ENCODE peak calls at places on chromosomes 11 and 22, in eight cellular contexts. W is A549, R is WTC11, T is GM12878, P is K562, N is H1, E is HepG2, I is SK-N-SH. K is an unnamed sample.

GRCh38 chr11:127919206-127920000 is 668.0 kb downstream of the ETS1 start:
- DNase-seq in E (no peak), I (no peak), P (no peak), W (no peak), T (no peak), R (no peak), N (no peak), K (peak)

GRCh38 chr11:115334932-115335788 is 169.1 kb downstream of the CADM1 start:
- DNase-seq in T (no peak), N (no peak), I (peak), P (peak), W (peak), E (peak), R (no peak), K (peak)

GRCh38 chr11:9972917-9973504 is 309.1 kb downstream of the SWAP70 start:
- DNase-seq in R (no peak), T (no peak), N (no peak), P (peak), I (peak), W (peak), E (peak), K (peak)

GRCh38 chr22:45977003-45977395 is at the start of gene WNT7B:
- DNase-seq in N (no peak), E (no peak), I (peak), R (no peak), T (no peak), P (peak), W (peak), K (no peak)

GRCh38 chr22:37018815-37019308 is 385 bp downstream of the TST start:
- DNase-seq in T (no peak), R (peak), P (peak), I (peak), E (peak), N (no peak), W (peak), K (peak)

GRCh38 chr11:14645985-14646900 is 2.6 kb downstream of the PDE3B start:
- DNase-seq in E (no peak), T (no peak), N (no peak), P (no peak), R (no peak), I (no peak), W (no peak), K (no peak)

GRCh38 chr11:46649180-46649738 is 31.9 kb downstream of the ATG13 start:
- DNase-seq in I (peak), W (peak), P (no peak), N (no peak), T (no peak), R (no peak), E (peak), K (peak)

GRCh38 chr22:48954781-48955311 is 872.8 kb downstream of the BRD1 start:
- DNase-seq in R (no peak), I (no peak), P (peak), E (no peak), W (no peak), T (no peak), N (no peak), K (no peak)

GRCh38 chr22:40044870-40045834 is 50.4 kb downstream of the FAM83F start:
- DNase-seq in T (no peak), I (peak), P (peak), R (peak), W (peak), E (peak), N (no peak), K (peak)

GRCh38 chr11:65110354-65110861 is 1.3 kb upstream of the TM7SF2 start:
- DNase-seq in E (peak), I (peak), W (peak), T (no peak), P (peak), R (peak), N (peak), K (peak)

GRCh38 chr11:38456371-38456770 is 1858.3 kb upstream of the RAG2 start:
- DNase-seq in I (no peak), N (no peak), E (no peak), P (no peak), T (no peak), R (no peak), W (no peak), K (no peak)

GRCh38 chr11:122882809-122883681 is 486 bp downstream of the JHY start:
- DNase-seq in T (no peak), I (peak), P (peak), W (peak), R (peak), N (no peak), E (peak), K (peak)

GRCh38 chr11:73249304-73249703 is 22.8 kb upstream of the P2RY6 start:
- DNase-seq in T (peak), I (no peak), N (no peak), R (no peak), E (no peak), W (peak), P (no peak), K (peak)

GRCh38 chr11:57566035-57566504 is 1.4 kb downstream of the UBE2L6 start:
- DNase-seq in I (no peak), E (peak), W (no peak), P (no peak), N (no peak), T (peak), R (no peak), K (peak)

GRCh38 chr22:46373166-46373565 is 37.7 kb downstream of the TRMU start:
- DNase-seq in R (no peak), N (no peak), I (no peak), T (no peak), P (no peak), E (no peak), W (no peak), K (no peak)

GRCh38 chr11:4191031-4191571 is 96.5 kb downstream of the RRM1 start:
- DNase-seq in E (no peak), N (no peak), R (no peak), I (no peak), W (no peak), T (no peak), P (no peak), K (no peak)

GRCh38 chr11:45926001-45926401 is 3.5 kb downstream of the LARGE2 start:
- DNase-seq in R (no peak), P (no peak), E (no peak), I (no peak), T (no peak), N (no peak), W (no peak), K (no peak)

GRCh38 chr11:120131941-120132644 is 5.8 kb downstream of the TRIM29 start:
- DNase-seq in N (no peak), T (no peak), W (no peak), E (peak), I (no peak), P (no peak), R (no peak), K (no peak)

GRCh38 chr22:46678785-46679700 is 58.9 kb downstream of the GRAMD4 start:
- DNase-seq in I (no peak), E (no peak), T (no peak), W (no peak), P (no peak), N (no peak), R (no peak), K (peak)

GRCh38 chr11:74388678-74389327 is 9.4 kb downstream of the PGM2L1 start:
- DNase-seq in R (no peak), P (peak), N (no peak), I (peak), W (peak), E (peak), T (peak), K (peak)
- TF ChIP-seq USF2 in R (no peak), P (no peak), N (no peak), I (no peak), W (no peak), E (no peak), T (no peak), K (no peak)

GRCh38 chr22:29744902-29745301 is 21.9 kb downstream of the ZMAT5 start:
- DNase-seq in W (no peak), T (no peak), I (no peak), R (no peak), N (no peak), E (no peak), P (no peak), K (peak)
- TF ChIP-seq USF2 in W (no peak), T (no peak), I (no peak), R (no peak), N (no peak), E (no peak), P (no peak), K (no peak)

GRCh38 chr22:50675553-50676199 is 3.1 kb downstream of the SHANK3 start:
- DNase-seq in R (no peak), P (peak), N (no peak), I (no peak), E (no peak), W (no peak), T (no peak), K (no peak)

GRCh38 chr22:50674127-50674493 is 1.5 kb downstream of the SHANK3 start:
- DNase-seq in I (peak), E (no peak), P (no peak), R (no peak), T (no peak), W (no peak), N (no peak), K (no peak)

GRCh38 chr22:50673231-50674126 is 856 bp downstream of the SHANK3 start:
- DNase-seq in R (peak), P (peak), N (no peak), T (no peak), W (no peak), E (no peak), I (peak), K (no peak)

GRCh38 chr22:50676211-50676636 is 3.6 kb downstream of the SHANK3 start:
- DNase-seq in N (no peak), W (no peak), R (no peak), P (peak), I (no peak), T (no peak), E (no peak), K (no peak)

DNA sequence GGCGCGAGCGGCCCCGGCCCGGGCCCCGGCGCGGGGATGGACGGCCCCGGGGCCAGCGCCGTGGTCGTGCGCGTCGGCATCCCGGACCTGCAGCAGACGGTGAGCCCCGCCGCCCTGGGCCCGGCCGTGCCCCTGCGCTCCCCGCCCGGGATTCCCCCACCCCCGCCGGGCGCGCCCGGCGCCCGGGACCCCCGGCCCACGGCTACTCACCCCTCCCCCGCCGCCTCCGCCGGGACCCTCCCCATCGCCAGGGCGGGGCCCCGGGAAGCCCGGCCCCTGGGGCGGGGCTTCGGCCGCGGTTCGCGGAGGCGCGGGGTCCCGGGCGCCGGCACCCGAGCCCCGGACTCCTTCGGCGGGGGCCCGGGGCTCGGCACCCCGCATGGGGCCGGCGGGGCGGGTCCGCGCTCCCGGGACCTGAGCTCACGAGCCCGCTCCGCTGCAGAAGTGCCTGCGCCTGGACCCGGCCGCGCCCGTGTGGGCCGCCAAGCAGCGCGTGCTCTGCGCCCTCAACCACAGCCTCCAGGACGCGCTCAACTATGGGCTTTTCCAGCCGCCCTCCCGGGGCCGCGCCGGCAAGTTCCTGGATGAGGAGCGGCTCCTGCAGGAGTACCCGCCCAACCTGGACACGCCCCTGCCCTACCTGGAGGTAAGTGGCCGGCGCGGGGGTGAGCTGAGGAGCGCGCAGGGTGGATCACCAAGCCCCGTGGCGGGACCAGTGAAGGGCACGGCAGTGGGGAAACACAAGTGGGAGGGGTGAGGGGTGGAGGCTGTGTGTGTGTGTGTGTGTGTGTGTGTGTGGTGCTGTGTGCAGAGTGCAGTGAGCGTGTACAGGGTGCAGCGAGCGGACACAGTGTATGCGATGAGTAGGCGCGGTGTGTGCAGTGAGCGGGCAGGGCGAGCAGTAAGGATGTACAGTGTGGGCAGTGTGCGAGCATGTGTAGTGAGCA is 2.3 kb downstream of the SHANK3 start:
- DNase-seq in E (peak), I (peak), W (peak), T (no peak), R (peak), P (peak), N (peak), K (no peak)
- TF ChIP-seq USF2 in E (no peak), I (no peak), W (no peak), T (no peak), R (no peak), P (no peak), N (no peak), K (no peak)

GRCh38 chr22:26848244-26848920 is 191.0 kb downstream of the MIAT start:
- DNase-seq in R (no peak), I (no peak), T (no peak), E (no peak), P (no peak), W (no peak), N (no peak), K (no peak)
- TF ChIP-seq USF2 in R (no peak), I (no peak), T (no peak), E (no peak), P (no peak), W (no peak), N (no peak), K (no peak)

DNA sequence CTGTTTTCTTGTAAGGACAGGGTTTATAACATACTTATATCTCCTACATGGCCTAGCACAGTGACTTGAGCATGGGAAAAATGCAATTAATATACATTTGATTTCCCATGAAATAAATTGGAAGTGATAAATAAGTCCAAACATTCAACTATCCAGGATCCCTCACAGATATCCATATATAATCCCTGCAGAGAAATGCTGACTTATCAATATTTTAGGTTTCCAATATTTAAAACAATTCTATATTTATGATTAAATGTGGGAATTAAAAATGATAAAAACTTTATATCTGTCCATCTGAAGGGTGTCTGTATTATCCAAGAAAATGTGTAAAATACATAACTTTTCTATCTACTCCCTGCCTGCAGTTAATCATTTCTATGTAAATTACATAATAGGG is 6.3 kb downstream of the OR10A4 start:
- DNase-seq in W (no peak), R (no peak), E (no peak), I (no peak), N (no peak), T (no peak), P (no peak), K (no peak)
- TF ChIP-seq USF2 in W (no peak), R (no peak), E (no peak), I (no peak), N (no peak), T (no peak), P (no peak), K (no peak)